ENCODE peak calls at places on chromosomes 7 and 10, in six cellular contexts. O is ovary, Q is PC-9, V is colonic mucosa, T is tibial artery, X is right atrium auricular region. P is an unnamed sample. For H3K4me1, the result is how much of the 10 kb centered on the place peaks cover.

GRCh38 chr7:55397617-55398016 is 32.5 kb downstream of the LANCL2 start:
- DNase-seq in O (no peak), V (no peak), Q (no peak), T (no peak), X (no peak), P (no peak)

GRCh38 chr10:101780818-101781654 is 2.2 kb downstream of the NPM3 start:
- DNase-seq in X (peak), O (peak), T (peak), V (peak), Q (peak), P (peak)

GRCh38 chr7:20193242-20193777 is 23.9 kb downstream of the MACC1 start:
- DNase-seq in X (no peak), V (no peak), Q (no peak), T (no peak), O (no peak), P (no peak)

GRCh38 chr10:51802030-51802429 is 102.6 kb upstream of the CSTF2T start:
- DNase-seq in V (no peak), T (no peak), Q (no peak), O (no peak), X (no peak), P (no peak)

GRCh38 chr7:123241809-123242208 is 42.0 kb upstream of the SLC13A1 start:
- DNase-seq in T (no peak), X (no peak), V (no peak), O (no peak), Q (no peak), P (no peak)

GRCh38 chr10:90779573-90779972 is 78.3 kb downstream of the HTR7 start:
- DNase-seq in V (no peak), T (no peak), O (no peak), X (no peak), Q (no peak), P (no peak)

GRCh38 chr7:152492952-152493351 is 57.1 kb upstream of the KMT2C start:
- DNase-seq in Q (no peak), X (no peak), V (no peak), O (no peak), T (no peak), P (no peak)

GRCh38 chr10:35422236-35422635 is 85.9 kb downstream of the CCNY start:
- DNase-seq in Q (no peak), O (no peak), T (no peak), V (no peak), X (no peak), P (no peak)

GRCh38 chr10:97163141-97163540 is 22.6 kb downstream of the SLIT1 start:
- DNase-seq in Q (no peak), O (no peak), V (no peak), T (no peak), X (no peak), P (no peak)

GRCh38 chr10:123786896-123787295 is 104.7 kb downstream of the CPXM2 start:
- DNase-seq in O (no peak), T (no peak), V (peak), Q (no peak), X (no peak), P (no peak)

GRCh38 chr7:31095286-31096197 is 43.4 kb downstream of the ADCYAP1R1 start:
- DNase-seq in T (peak), O (no peak), V (no peak), Q (no peak), X (no peak), P (no peak)

GRCh38 chr10:73586583-73586984 is 4.6 kb downstream of the USP54 start:
- DNase-seq in X (no peak), V (peak), T (no peak), O (no peak), Q (peak), P (no peak)

GRCh38 chr7:87475359-87476178 is at the start of gene ABCB4:
- DNase-seq in V (no peak), Q (no peak), T (no peak), O (peak), X (no peak), P (no peak)

GRCh38 chr7:55887786-55888185 is 530 bp downstream of the ZNF713 start:
- DNase-seq in Q (peak), V (no peak), X (no peak), O (no peak), T (no peak), P (no peak)

GRCh38 chr7:1856161-1856965 is 186.3 kb downstream of the ELFN1 start:
- DNase-seq in X (no peak), V (no peak), O (no peak), T (peak), Q (no peak), P (no peak)

GRCh38 chr7:117009705-117010361 is 56.5 kb downstream of the ST7 start:
- DNase-seq in O (no peak), X (no peak), V (no peak), Q (no peak), T (no peak), P (no peak)

GRCh38 chr7:23598321-23598720 is 1.1 kb downstream of the CCDC126 start:
- DNase-seq in O (no peak), T (no peak), Q (no peak), X (no peak), V (no peak), P (no peak)

GRCh38 chr10:48457949-48458661 is 146.8 kb downstream of the ARHGAP22 start:
- DNase-seq in X (no peak), Q (no peak), T (no peak), O (no peak), V (peak), P (no peak)

GRCh38 chr10:132229834-132230556 is 43.2 kb downstream of the DPYSL4 start:
- DNase-seq in X (no peak), V (peak), O (peak), T (no peak), Q (no peak), P (peak)

GRCh38 chr10:112991888-112992491 is 41.9 kb downstream of the TCF7L2 start:
- DNase-seq in O (no peak), T (no peak), V (no peak), Q (no peak), X (no peak), P (no peak)

GRCh38 chr7:2689343-2689847 is 1.4 kb downstream of the AMZ1 start:
- DNase-seq in V (no peak), Q (no peak), O (no peak), T (no peak), X (no peak), P (no peak)

GRCh38 chr7:28813238-28813962 is 144.7 kb downstream of the TRIL start:
- DNase-seq in V (no peak), X (no peak), Q (no peak), T (no peak), O (no peak), P (no peak)

GRCh38 chr7:142787783-142788182 is 17.0 kb downstream of the PRSS2 start:
- DNase-seq in V (no peak), Q (no peak), O (no peak), T (no peak), X (no peak), P (no peak)

GRCh38 chr7:85023066-85023687 is 163.7 kb downstream of the SEMA3D start:
- DNase-seq in O (no peak), X (no peak), V (peak), Q (peak), T (no peak), P (peak)

GRCh38 chr10:6431861-6432260 is 148.2 kb downstream of the PRKCQ start:
- DNase-seq in T (no peak), Q (no peak), V (no peak), X (no peak), O (no peak), P (no peak)

GRCh38 chr7:27082171-27082570 is 13.6 kb downstream of the HOXA1 start:
- DNase-seq in V (no peak), O (no peak), X (no peak), T (no peak), Q (peak), P (no peak)

GRCh38 chr10:62045765-62046521 is 144.4 kb downstream of the ARID5B start:
- DNase-seq in Q (no peak), T (no peak), O (no peak), V (no peak), X (no peak), P (no peak)

GRCh38 chr7:89584896-89585295 is 569.4 kb upstream of the STEAP1 start:
- DNase-seq in O (no peak), T (no peak), X (no peak), Q (no peak), V (no peak), P (no peak)

GRCh38 chr10:121994429-121994881 is 5.5 kb downstream of the TACC2 start:
- DNase-seq in X (no peak), Q (peak), T (peak), V (peak), O (peak), P (no peak)

GRCh38 chr7:46945328-46945727 is 636.6 kb downstream of the TNS3 start:
- DNase-seq in O (no peak), V (no peak), X (no peak), T (no peak), Q (no peak), P (no peak)

GRCh38 chr10:33001908-33002492 is 44.0 kb upstream of the ITGB1 start:
- DNase-seq in O (no peak), V (no peak), T (no peak), Q (no peak), X (no peak), P (no peak)

GRCh38 chr7:96303686-96304443 is 18.0 kb downstream of the SLC25A13 start:
- DNase-seq in V (no peak), Q (peak), X (no peak), O (no peak), T (no peak), P (no peak)

GRCh38 chr7:138980575-138981285 is 459 bp downstream of the KIAA1549 start:
- DNase-seq in V (no peak), O (peak), Q (no peak), X (no peak), T (no peak), P (no peak)

GRCh38 chr7:30436046-30436445 is 42.5 kb downstream of the NOD1 start:
- DNase-seq in Q (no peak), T (no peak), V (no peak), O (peak), X (no peak), P (no peak)

GRCh38 chr10:65470986-65471385 is 1454.8 kb upstream of the LRRTM3 start:
- DNase-seq in T (no peak), X (no peak), Q (no peak), V (no peak), O (no peak), P (no peak)

GRCh38 chr7:132295198-132295597 is 281.1 kb downstream of the PLXNA4 start:
- DNase-seq in V (no peak), Q (no peak), X (no peak), O (no peak), T (no peak), P (no peak)

DNA sequence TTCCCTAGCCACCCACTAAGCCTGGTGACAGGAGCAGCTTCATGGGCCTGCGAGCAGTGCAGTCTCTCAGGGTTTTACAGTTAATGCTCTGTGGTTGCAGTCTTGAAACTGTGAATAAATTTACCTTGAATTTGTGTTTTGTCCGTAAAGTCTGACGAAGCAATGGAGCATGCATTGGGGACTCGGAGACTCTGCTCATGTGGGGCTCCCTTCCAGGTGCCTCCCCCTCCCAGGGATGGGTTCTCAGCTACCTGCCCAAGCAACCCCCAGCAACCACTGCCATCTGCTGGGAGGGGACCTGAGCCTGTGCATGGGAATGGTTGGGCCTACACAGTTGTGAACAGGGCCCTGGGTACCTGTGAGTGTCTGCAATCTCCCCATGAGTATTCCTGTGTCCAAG is 36.3 kb upstream of the IKZF1 start:
- DNase-seq in T (no peak), V (no peak), X (no peak), Q (no peak), O (no peak), P (no peak)
- H3K4me1 ChIP-seq in T (under half), V (under half), X (under half), Q (under half), O (under half), P (half or more)

GRCh38 chr7:92847305-92847704 is 10.9 kb upstream of the CDK6 start:
- DNase-seq in V (no peak), Q (no peak), X (no peak), O (no peak), T (no peak), P (no peak)

GRCh38 chr7:92851732-92852131 is 15.4 kb upstream of the CDK6 start:
- DNase-seq in V (no peak), X (no peak), Q (no peak), O (no peak), T (no peak), P (no peak)

GRCh38 chr7:92848441-92848840 is 12.1 kb upstream of the CDK6 start:
- DNase-seq in V (no peak), O (no peak), T (no peak), Q (no peak), X (no peak), P (no peak)

GRCh38 chr7:92850506-92850905 is 14.1 kb upstream of the CDK6 start:
- DNase-seq in O (no peak), Q (no peak), X (no peak), V (no peak), T (no peak), P (no peak)

GRCh38 chr7:92848854-92849745 is 12.7 kb upstream of the CDK6 start:
- DNase-seq in X (no peak), O (no peak), V (peak), Q (no peak), T (no peak), P (no peak)
- H3K4me3 ChIP-seq in X (no peak), O (no peak), V (no peak), Q (no peak), T (no peak), P (no peak)

GRCh38 chr10:44921506-44921905 is 10.4 kb downstream of the TMEM72 start:
- DNase-seq in V (no peak), X (no peak), Q (no peak), T (peak), O (no peak), P (no peak)

GRCh38 chr10:44921061-44921460 is 9.9 kb downstream of the TMEM72 start:
- DNase-seq in Q (no peak), O (no peak), X (no peak), T (peak), V (no peak), P (no peak)

GRCh38 chr10:44923611-44924010 is 12.5 kb downstream of the TMEM72 start:
- DNase-seq in Q (no peak), T (peak), O (no peak), X (no peak), V (no peak), P (no peak)

GRCh38 chr10:44922826-44923545 is 11.8 kb downstream of the TMEM72 start:
- DNase-seq in T (peak), O (no peak), X (no peak), V (no peak), Q (no peak), P (no peak)

DNA sequence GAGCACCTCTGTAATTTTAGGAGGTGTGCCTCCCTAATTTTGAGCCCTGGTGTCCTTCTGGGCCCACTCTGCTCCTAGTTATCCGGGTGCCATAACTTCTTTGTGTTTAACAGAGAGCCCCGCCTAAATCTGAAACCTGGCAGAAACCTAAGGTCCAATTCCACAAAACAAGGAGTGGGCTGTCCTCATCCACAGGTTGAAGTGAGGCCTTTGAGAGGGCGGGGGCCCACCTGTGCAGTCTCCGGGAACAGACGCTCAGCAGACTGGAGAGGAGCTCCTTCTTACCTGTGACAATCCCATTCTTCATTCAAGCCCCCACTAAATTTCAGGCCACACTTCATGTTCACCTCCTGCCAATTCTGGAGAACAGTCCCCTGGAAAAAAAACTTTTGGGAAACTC is 10.9 kb downstream of the TMEM72 start:
- DNase-seq in X (no peak), Q (no peak), V (no peak), T (peak), O (no peak), P (no peak)
- H3K4me1 ChIP-seq in X (under half), Q (under half), V (under half), T (under half), O (under half), P (under half)

GRCh38 chr10:106399112-106399511 is 765.4 kb downstream of the SORCS1 start:
- DNase-seq in O (no peak), Q (no peak), X (no peak), T (no peak), V (no peak), P (no peak)
- H3K4me3 ChIP-seq in O (no peak), Q (no peak), X (no peak), T (no peak), V (no peak), P (no peak)

DNA sequence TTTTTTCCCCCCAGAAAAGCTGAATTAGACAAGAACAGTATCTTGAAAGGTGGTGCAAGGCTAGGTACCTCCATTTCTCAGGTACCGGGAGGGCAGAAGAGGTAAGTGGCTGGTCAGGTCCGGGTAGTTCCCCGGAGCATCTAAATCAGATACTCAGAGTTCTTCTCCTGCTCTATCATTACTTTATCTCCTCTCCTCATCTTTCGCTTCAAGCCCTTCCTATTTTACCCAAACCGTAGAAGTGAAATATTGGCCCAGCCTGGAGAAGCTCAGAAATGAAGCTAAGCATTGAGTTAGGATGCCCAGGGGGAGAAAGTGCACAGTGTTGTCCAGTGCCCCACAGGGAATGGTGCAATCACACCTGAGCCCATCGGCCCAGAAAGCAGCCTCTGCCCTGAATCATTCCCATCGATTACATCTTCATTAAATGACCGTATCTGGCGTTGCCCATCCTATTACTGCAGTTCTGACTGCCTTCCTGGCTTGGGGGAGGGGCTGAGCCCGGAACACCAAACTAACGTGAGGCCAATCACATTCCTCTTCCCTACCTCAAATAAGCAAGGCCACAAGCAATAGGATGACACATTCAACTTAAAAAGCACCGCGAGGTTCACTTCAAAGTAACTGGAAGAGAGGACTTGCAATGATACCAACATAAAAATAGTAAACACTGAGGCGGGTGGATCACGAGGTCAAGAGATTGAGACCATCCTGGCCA is 116.5 kb downstream of the PRPF18 start:
- DNase-seq in V (no peak), Q (no peak), X (no peak), O (no peak), T (no peak), P (no peak)
- H3K4me1 ChIP-seq in V (under half), Q (under half), X (half or more), O (under half), T (under half), P (under half)

GRCh38 chr7:118214833-118215182 is 9.7 kb upstream of the ANKRD7 start:
- DNase-seq in Q (no peak), T (no peak), X (no peak), O (no peak), V (no peak), P (no peak)
- H3K4me3 ChIP-seq in Q (peak), T (peak), X (peak), O (peak), V (peak), P (peak)

GRCh38 chr7:156095908-156096539 is 283.8 kb upstream of the SHH start:
- DNase-seq in Q (no peak), V (no peak), X (no peak), T (no peak), O (no peak), P (no peak)

GRCh38 chr7:156096806-156097538 is 284.7 kb upstream of the SHH start:
- DNase-seq in X (no peak), V (no peak), Q (no peak), O (no peak), T (peak), P (no peak)

GRCh38 chr7:156101355-156101754 is 289.1 kb upstream of the SHH start:
- DNase-seq in O (no peak), X (no peak), V (no peak), Q (no peak), T (peak), P (no peak)

GRCh38 chr7:156102267-156102666 is 290.0 kb upstream of the SHH start:
- DNase-seq in X (no peak), Q (no peak), V (no peak), O (no peak), T (no peak), P (no peak)

GRCh38 chr7:156099085-156099484 is 286.8 kb upstream of the SHH start:
- DNase-seq in X (no peak), Q (no peak), O (no peak), T (no peak), V (no peak), P (no peak)
- H3K4me1 ChIP-seq in X (under half), Q (under half), O (under half), T (under half), V (under half), P (under half)

GRCh38 chr10:117248700-117249465 is 8.0 kb downstream of the SLC18A2 start:
- DNase-seq in Q (no peak), O (no peak), V (no peak), X (no peak), T (no peak), P (no peak)

GRCh38 chr10:117242463-117242832 is 1.5 kb downstream of the SLC18A2 start:
- DNase-seq in Q (no peak), T (peak), X (no peak), O (no peak), V (no peak), P (no peak)

GRCh38 chr10:117250409-117250808 is 9.5 kb downstream of the SLC18A2 start:
- DNase-seq in T (no peak), X (no peak), O (no peak), V (no peak), Q (no peak), P (no peak)

GRCh38 chr10:117249493-117250093 is 8.7 kb downstream of the SLC18A2 start:
- DNase-seq in O (no peak), V (no peak), T (no peak), X (no peak), Q (no peak), P (no peak)

GRCh38 chr10:117246997-117247667 is 6.2 kb downstream of the SLC18A2 start:
- DNase-seq in O (no peak), X (no peak), T (no peak), Q (no peak), V (no peak), P (no peak)
- H3K4me3 ChIP-seq in O (no peak), X (no peak), T (no peak), Q (no peak), V (no peak), P (no peak)

GRCh38 chr10:125154529-125154928 is 5.8 kb downstream of the CTBP2 start:
- DNase-seq in T (peak), Q (no peak), O (no peak), X (no peak), V (no peak), P (no peak)

GRCh38 chr10:125155669-125156068 is 4.7 kb downstream of the CTBP2 start:
- DNase-seq in V (no peak), X (no peak), O (no peak), Q (no peak), T (no peak), P (no peak)

GRCh38 chr10:125156196-125156595 is 4.2 kb downstream of the CTBP2 start:
- DNase-seq in O (no peak), Q (no peak), X (no peak), V (no peak), T (no peak), P (no peak)

GRCh38 chr10:125153693-125154490 is 6.5 kb downstream of the CTBP2 start:
- DNase-seq in O (no peak), V (peak), X (no peak), T (peak), Q (no peak), P (no peak)

GRCh38 chr10:125155101-125155500 is 5.3 kb downstream of the CTBP2 start:
- DNase-seq in V (no peak), X (no peak), T (no peak), Q (no peak), O (no peak), P (no peak)
- H3K4me1 ChIP-seq in V (under half), X (half or more), T (under half), Q (under half), O (under half), P (under half)